ENCODE peak calls at places on chromosomes 4 and X, in seven cellular contexts. U, T, P, N, M, Y and I are unnamed samples.

GRCh38 chr4:110669663-110670062 is 46.8 kb upstream of the PITX2 start:
- DNase-seq in P (peak; percentile 9), U (no peak), T (no peak), N (no peak), Y (no peak), M (no peak), I (no peak)

GRCh38 chr4:55553442-55553841 is 6.7 kb upstream of the CLOCK start:
- DNase-seq in M (peak; percentile 56), Y (no peak), N (peak; percentile 10), P (peak; percentile 79), U (no peak), T (peak; percentile 32), I (no peak)

GRCh38 chr4:124970011-124970410 is 257.5 kb upstream of the ANKRD50 start:
- DNase-seq in M (no peak), P (peak; percentile 59), T (no peak), Y (no peak), U (no peak), N (no peak), I (no peak)

GRCh38 chr4:95676190-95676589 is 127.4 kb upstream of the UNC5C start:
- DNase-seq in U (no peak), M (no peak), P (no peak), N (no peak), T (no peak), Y (no peak), I (no peak)

GRCh38 chr4:64327237-64327636 is 82.0 kb downstream of the TECRL start:
- DNase-seq in M (no peak), Y (no peak), T (no peak), U (no peak), P (no peak), N (no peak), I (no peak)

GRCh38 chr4:177410566-177410965 is 31.7 kb downstream of the AGA start:
- DNase-seq in P (no peak), T (no peak), U (no peak), N (no peak), Y (no peak), M (no peak), I (no peak)

GRCh38 chr4:118396881-118397666 is 44.3 kb upstream of the PRSS12 start:
- DNase-seq in U (no peak), Y (no peak), P (no peak), M (peak; percentile 41), T (no peak), N (no peak), I (no peak)

GRCh38 chr4:40940764-40941163 is 191.0 kb downstream of the NSUN7 start:
- DNase-seq in N (no peak), P (no peak), Y (no peak), T (no peak), U (no peak), M (no peak), I (no peak)

GRCh38 chrX:1486749-1487361 is 34.1 kb upstream of the ASMTL start:
- DNase-seq in P (no peak), M (peak; percentile 42), U (no peak), Y (no peak), N (peak; percentile 83), T (no peak), I (no peak)

GRCh38 chrX:14899607-14900006 is 26.4 kb downstream of the MOSPD2 start:
- DNase-seq in M (peak; percentile 63), T (no peak), Y (no peak), P (peak; percentile 39), N (no peak), U (no peak), I (no peak)

GRCh38 chr4:143377635-143378099 is 41.0 kb downstream of the GAB1 start:
- DNase-seq in N (no peak), U (no peak), M (no peak), T (no peak), Y (no peak), P (no peak), I (no peak)

GRCh38 chrX:9873952-9874351 is 87.7 kb downstream of the SHROOM2 start:
- DNase-seq in U (peak; percentile 26), P (no peak), N (no peak), T (peak; percentile 52), M (peak; percentile 66), Y (peak; percentile 31), I (no peak)

GRCh38 chrX:47651043-47651905 is 911 bp upstream of the ELK1 start:
- DNase-seq in P (no peak), Y (no peak), N (no peak), M (no peak), U (no peak), T (no peak), I (no peak)

GRCh38 chr4:184417802-184418511 is 56.4 kb downstream of the IRF2 start:
- DNase-seq in M (no peak), U (no peak), T (no peak), P (peak; percentile 75), Y (no peak), N (no peak), I (no peak)

GRCh38 chrX:16870861-16871584 is 861 bp upstream of the RBBP7 start:
- DNase-seq in Y (peak; percentile 27), P (peak; percentile 19), M (peak; percentile 59), U (no peak), T (peak; percentile 31), N (peak; percentile 4), I (no peak)

GRCh38 chr4:3639613-3640586 is 107.7 kb upstream of the LRPAP1 start:
- DNase-seq in Y (no peak), P (no peak), U (no peak), T (no peak), N (no peak), M (no peak), I (no peak)
- H3K4me3 ChIP-seq in Y (no peak overlapping the region), P (no peak overlapping the region), U (no peak overlapping the region), T (no peak overlapping the region), N (no peak overlapping the region), M (no peak overlapping the region), I (no peak overlapping the region)

GRCh38 chr4:5424901-5425300 is 283.5 kb downstream of the EVC2 start:
- DNase-seq in M (no peak), U (no peak), Y (no peak), N (no peak), T (no peak), P (no peak), I (no peak)
- H3K4me3 ChIP-seq in M (no peak overlapping the region), U (no peak overlapping the region), Y (no peak overlapping the region), N (no peak overlapping the region), T (no peak overlapping the region), P (no peak overlapping the region), I (no peak overlapping the region)

DNA sequence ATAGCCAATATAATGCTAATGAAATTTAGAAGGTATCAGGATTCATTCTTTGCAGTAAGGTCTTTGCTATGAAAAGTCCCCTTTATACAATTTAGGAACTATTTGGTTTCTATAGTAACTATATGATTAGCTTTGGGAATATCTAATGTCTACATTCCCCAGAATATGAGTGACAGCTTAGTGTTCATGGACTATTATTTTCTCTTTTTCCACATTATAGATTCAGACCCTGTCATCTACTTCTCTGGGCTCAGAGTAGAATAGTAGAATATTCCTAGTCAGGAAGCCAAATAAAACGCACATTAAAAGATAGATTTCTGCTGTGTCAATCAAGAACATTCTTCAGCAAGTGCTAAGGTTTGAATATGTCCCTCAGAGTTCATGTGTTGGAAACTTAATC is 26.1 kb upstream of the SULT1B1 start:
- DNase-seq in P (no peak), N (no peak), M (no peak), U (no peak), T (no peak), Y (no peak), I (no peak)
- H3K4me3 ChIP-seq in P (no peak overlapping the region), N (no peak overlapping the region), M (no peak overlapping the region), U (no peak overlapping the region), T (no peak overlapping the region), Y (no peak overlapping the region), I (no peak overlapping the region)

DNA sequence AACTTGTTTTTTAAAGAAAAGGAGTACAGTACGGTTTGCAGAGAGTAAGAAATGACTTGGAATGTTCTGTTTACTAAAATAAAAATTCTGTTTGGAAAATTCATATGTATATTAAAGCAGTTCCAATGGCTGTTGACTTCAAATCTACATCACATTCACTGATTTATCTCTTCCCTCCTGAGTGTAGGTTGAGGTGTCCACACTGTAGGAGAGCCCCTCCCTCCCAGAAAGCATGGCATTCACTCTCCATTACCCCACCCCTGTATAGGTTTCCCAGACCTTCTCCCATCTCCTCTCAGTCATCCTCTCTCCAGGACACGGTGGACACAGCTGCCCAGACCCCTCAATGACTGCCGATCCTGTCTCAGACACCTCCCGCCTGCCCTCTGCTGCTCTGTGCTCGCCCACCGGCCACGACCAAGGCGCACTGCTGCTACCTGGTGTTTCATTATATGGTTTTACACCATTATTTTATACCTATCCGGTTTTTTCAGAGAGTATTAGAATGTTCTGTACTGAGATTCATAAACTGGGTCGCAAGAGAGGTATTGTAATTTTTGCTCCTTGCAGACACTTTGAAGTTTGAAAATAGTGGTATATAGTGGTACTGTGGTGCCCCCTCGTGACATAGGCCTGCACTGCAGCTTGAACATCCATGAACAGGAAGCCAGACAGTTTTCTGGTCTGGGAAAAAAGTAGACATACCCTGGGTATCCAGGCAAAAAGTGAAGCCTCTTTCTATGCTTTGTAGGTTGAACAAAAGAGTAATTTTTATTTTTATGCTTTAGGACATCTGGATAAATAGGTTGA is 38.8 kb upstream of the BEX4 start:
- DNase-seq in U (peak; percentile 50), Y (peak; percentile 62), M (peak; percentile 27), P (peak; percentile 35), N (peak; percentile 5), T (peak; percentile 72), I (no peak)
- H3K4me3 ChIP-seq in U (no peak overlapping the region), Y (no peak overlapping the region), M (no peak overlapping the region), P (peak overlapping the region; percentile 11), N (no peak overlapping the region), T (no peak overlapping the region), I (no peak overlapping the region)

GRCh38 chr4:54384563-54384962 is 155.5 kb downstream of the PDGFRA start:
- DNase-seq in N (peak; percentile 24), Y (peak; percentile 38), U (no peak), M (peak; percentile 33), P (peak; percentile 66), T (peak; percentile 45), I (no peak)
- H3K4me3 ChIP-seq in N (no peak overlapping the region), Y (no peak overlapping the region), U (no peak overlapping the region), M (no peak overlapping the region), P (no peak overlapping the region), T (no peak overlapping the region), I (no peak overlapping the region)